ENCODE peak calls at places on chromosomes 5 and 9, in four cellular contexts. K is HepG2, R is K562, I is WTC11. N is an unnamed sample.

GRCh38 chr9:114286146-114286679 is 36.7 kb upstream of the ORM1 start:
- DNase-seq in K (no peak), R (no peak), I (peak), N (peak)

GRCh38 chr5:94039101-94039500 is 297.7 kb upstream of the POU5F2 start:
- DNase-seq in K (no peak), R (no peak), I (no peak), N (no peak)

GRCh38 chr9:135718616-135719015 is 16.6 kb downstream of the KCNT1 start:
- DNase-seq in K (peak), R (no peak), I (no peak), N (no peak)

GRCh38 chr5:17381926-17382325 is 116.1 kb upstream of the TAF11L2 start:
- DNase-seq in K (no peak), R (no peak), I (no peak), N (no peak)

GRCh38 chr9:131276891-131277672 is 772 bp upstream of the FAM78A start:
- DNase-seq in K (no peak), R (peak), I (no peak), N (peak)

GRCh38 chr9:129181246-129181645 is 3.2 kb upstream of the IER5L start:
- DNase-seq in K (no peak), R (no peak), I (no peak), N (no peak)

GRCh38 chr5:62790348-62790747 is 211.7 kb downstream of the LRRC70 start:
- DNase-seq in K (peak), R (no peak), I (no peak), N (no peak)

GRCh38 chr5:92145852-92146251 is 762.7 kb upstream of the ARRDC3 start:
- DNase-seq in K (no peak), R (no peak), I (no peak), N (no peak)

GRCh38 chr5:136655429-136655828 is 290.1 kb upstream of the TRPC7 start:
- DNase-seq in K (no peak), R (no peak), I (no peak), N (no peak)

GRCh38 chr9:114894801-114895433 is 35.5 kb downstream of the TNFSF8 start:
- DNase-seq in K (peak), R (no peak), I (no peak), N (no peak)

GRCh38 chr9:99430301-99430700 is 208.2 kb downstream of the SEC61B start:
- DNase-seq in K (no peak), R (no peak), I (no peak), N (no peak)

GRCh38 chr5:91255396-91256141 is 127.5 kb downstream of the ARRDC3 start:
- DNase-seq in K (no peak), R (no peak), I (no peak), N (no peak)

GRCh38 chr5:56357426-56357825 is 124.3 kb upstream of the ANKRD55 start:
- DNase-seq in K (no peak), R (no peak), I (no peak), N (no peak)

GRCh38 chr9:12628546-12628945 is 64.6 kb upstream of the TYRP1 start:
- DNase-seq in K (no peak), R (no peak), I (no peak), N (no peak)

GRCh38 chr9:95316794-95317118 is 753 bp downstream of the FANCC start:
- DNase-seq in K (peak), R (peak), I (peak), N (peak)

GRCh38 chr9:116733010-116733641 is 46.0 kb downstream of the TRIM32 start:
- DNase-seq in K (no peak), R (no peak), I (no peak), N (no peak)

GRCh38 chr5:128356011-128356410 is 182.0 kb downstream of the FBN2 start:
- DNase-seq in K (no peak), R (no peak), I (no peak), N (no peak)

GRCh38 chr5:98933446-98934072 is 4.8 kb upstream of the CHD1 start:
- DNase-seq in K (no peak), R (no peak), I (no peak), N (no peak)

GRCh38 chr9:33443504-33444154 is 3.8 kb downstream of the AQP3 start:
- DNase-seq in K (no peak), R (no peak), I (no peak), N (no peak)

GRCh38 chr9:18010492-18010891 is 431.6 kb downstream of the SH3GL2 start:
- DNase-seq in K (no peak), R (no peak), I (no peak), N (no peak)

GRCh38 chr9:18018241-18018640 is 439.4 kb downstream of the SH3GL2 start:
- DNase-seq in K (no peak), R (no peak), I (no peak), N (no peak)

GRCh38 chr9:18017136-18017535 is 438.3 kb downstream of the SH3GL2 start:
- DNase-seq in K (no peak), R (no peak), I (no peak), N (peak)

GRCh38 chr9:18012170-18012569 is 433.3 kb downstream of the SH3GL2 start:
- DNase-seq in K (no peak), R (no peak), I (no peak), N (no peak)

DNA sequence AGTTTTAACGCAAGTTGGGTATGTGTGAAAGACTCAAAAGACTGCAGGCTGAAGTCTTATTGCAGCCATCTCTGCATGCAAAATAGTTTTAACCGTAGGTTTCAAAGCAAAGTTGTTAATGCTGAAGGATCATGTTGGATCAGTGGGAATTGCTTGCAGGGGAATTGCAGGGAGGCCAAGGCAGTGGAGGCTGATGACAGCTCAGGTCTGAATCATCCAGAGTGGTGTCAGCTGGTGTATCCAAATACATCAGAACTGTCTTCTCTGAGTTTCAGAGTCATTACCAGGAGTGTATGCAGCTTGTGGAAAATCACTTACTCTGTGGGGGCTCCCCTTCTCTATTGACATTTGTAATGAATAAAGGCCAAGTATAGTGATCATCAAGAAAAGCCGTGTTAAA is 435.7 kb downstream of the SH3GL2 start:
- DNase-seq in K (no peak), R (no peak), I (no peak), N (no peak)
- TF ChIP-seq FOXJ3 in K (no peak), R (no peak), I (no peak), N (no peak)

DNA sequence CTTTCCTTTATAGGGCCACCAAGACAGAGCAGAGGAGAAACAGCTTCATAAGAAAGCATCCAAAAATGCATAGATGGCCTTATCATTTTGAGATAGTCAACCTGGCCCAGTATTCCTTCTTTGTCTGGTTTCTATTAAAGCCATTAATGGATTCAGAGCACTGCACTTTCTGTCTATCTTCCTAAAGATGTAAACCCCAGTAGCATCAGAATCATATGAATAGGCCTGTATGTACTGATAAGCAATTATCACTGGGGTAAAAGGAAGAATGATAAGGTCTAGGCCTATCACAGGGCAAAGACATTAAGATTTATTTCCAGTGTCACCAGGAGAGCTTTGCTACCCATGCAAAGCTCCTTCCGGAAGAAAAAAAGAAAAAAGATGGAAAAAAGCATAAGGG is 432.5 kb upstream of the C9orf72 start:
- DNase-seq in K (no peak), R (no peak), I (no peak), N (peak)
- TF ChIP-seq FOXJ3 in K (no peak), R (no peak), I (no peak), N (peak)

DNA sequence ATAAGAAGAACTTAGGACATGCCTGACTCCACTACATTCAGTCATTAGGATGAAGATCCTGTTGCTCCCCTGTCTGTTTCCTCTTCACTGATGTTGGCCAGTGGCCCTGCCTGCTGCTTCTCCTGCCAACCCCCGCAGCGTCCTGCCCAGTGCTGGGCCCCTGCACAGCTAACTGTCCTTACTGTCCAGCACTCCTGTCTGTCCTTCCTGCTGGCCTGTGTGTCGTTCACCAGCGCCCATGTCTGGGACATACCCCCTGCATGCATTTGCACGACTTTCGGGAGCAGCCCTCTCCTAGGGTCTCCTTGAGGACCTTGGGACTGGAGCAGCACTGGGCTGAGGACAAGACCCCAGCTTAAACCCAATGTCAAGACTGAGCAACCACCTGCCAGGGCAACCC is 547.6 kb downstream of the BNC2 start:
- DNase-seq in K (no peak), R (no peak), I (no peak), N (no peak)
- TF ChIP-seq FOXJ3 in K (no peak), R (no peak), I (no peak), N (no peak)

DNA sequence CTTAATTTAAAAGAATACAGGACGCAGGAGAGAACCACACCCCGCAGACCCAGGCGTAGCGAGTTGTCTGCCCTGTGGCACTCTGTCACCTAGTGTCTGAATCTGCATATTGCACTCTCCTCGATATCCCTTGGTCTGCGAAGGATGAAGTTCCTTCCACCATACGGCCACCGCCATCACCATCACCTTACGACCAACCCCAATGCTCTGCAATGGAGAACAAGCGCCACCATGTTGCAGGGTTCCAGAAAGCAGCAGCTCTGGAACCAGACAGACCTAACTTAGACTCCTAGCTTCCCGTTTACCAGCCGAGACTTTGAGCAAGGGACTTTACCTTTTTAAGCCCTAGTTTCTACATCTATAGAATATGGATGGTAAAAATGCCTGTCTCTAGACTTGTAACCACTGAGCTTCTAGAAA is 77.4 kb upstream of the DMRT1 start:
- DNase-seq in K (peak), R (peak), I (peak), N (peak)
- TF ChIP-seq FOXJ3 in K (no peak), R (no peak), I (no peak), N (no peak)

DNA sequence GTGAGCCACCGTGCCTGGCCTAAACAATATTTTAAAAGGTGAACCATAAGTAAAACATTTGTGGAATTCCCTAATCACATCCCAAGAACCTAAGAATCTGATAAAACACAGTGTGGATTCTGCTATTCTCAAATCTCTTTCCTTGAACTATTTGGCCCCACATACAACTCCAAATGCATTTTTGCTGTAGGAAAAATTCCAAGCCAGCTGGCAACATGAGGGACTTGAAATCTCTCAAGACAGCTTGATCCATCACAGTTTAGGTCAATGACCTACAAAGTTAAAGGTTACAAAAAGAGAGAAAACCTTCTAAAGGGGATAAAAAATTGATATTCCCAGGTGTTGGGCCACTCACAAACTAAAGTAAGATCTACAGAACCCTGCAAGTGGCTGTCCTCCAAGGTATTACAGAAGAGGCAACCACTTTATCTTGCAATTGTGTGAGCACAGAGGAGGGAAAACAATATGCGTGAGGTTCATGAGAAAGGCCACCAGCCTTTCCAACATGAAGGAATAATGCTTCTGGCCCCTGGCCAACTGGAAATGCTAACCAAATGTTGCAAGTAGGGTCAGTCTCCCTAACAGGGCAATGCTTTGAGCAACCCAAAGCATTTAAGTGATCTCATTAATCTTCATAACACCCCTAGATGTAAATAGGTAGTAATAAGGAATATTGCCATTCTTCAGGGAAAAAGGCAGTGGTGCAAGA is 221.4 kb downstream of the SEMA5A start:
- DNase-seq in K (no peak), R (no peak), I (no peak), N (no peak)
- TF ChIP-seq FOXJ3 in K (no peak), R (no peak), I (no peak), N (no peak)

DNA sequence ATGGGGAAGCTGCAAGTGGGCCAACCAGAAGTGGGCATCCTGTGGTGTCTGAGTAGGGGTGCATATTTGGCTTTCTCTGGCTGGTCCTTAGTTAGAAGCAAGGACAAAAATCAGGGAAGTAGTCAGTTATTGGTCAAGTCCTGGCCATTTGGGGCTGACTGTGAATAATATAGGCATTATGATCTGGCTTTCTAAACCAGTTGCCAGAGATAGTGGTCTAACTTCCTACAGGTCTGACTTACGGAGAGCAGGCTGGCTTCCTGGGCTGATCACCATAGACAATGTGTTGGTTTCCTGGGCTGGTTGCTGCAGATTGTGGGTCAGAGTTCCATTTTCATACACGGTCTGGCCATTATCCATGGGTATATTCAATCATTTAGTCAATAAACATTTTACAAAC is 16.5 kb downstream of the ENC1 start:
- DNase-seq in K (no peak), R (no peak), I (no peak), N (no peak)
- TF ChIP-seq FOXJ3 in K (no peak), R (no peak), I (no peak), N (no peak)

GRCh38 chr5:96896285-96896711 is 20.0 kb downstream of the ERAP2 start:
- DNase-seq in K (no peak), R (no peak), I (no peak), N (no peak)

GRCh38 chr5:96896806-96897205 is 20.5 kb downstream of the ERAP2 start:
- DNase-seq in K (no peak), R (no peak), I (no peak), N (no peak)

GRCh38 chr5:96893342-96893741 is 17.0 kb downstream of the ERAP2 start:
- DNase-seq in K (no peak), R (no peak), I (no peak), N (no peak)
- TF ChIP-seq FOXJ3 in K (no peak), R (no peak), I (no peak), N (no peak)

GRCh38 chr5:66198837-66199236 is 54.7 kb downstream of the SREK1 start:
- DNase-seq in K (no peak), R (no peak), I (no peak), N (no peak)

GRCh38 chr5:66193419-66193818 is 49.3 kb downstream of the SREK1 start:
- DNase-seq in K (no peak), R (no peak), I (no peak), N (no peak)

DNA sequence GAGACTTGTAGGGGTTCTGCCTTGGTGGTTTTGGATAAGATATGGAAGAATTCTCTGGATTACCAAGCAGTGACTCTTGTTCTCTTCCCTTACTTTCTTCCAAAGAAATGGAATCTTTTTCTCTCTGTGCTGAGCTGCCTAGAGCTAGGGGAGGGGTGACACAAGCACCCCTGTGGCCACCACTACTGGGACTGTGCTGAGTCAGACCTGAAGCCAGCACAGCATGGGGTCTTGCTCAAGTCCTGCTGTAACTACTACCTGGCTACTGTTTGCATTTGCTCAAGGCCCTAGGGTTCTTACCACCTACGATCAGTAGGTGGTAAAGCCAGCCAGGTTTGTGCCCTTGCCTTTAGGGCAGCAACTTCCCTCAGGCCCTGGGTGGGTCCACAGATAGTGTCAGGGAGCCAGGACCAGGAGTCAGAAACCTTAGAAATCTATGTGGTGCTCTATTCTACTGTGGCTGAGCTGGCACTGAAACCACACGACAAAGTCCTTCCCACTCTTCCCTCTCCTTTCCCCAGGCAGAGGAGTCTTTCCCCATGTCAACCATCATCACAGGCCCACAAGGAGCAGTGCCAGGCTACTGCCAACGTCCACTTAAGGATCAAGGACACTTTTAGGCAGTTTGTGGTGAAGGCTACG is 53.8 kb downstream of the SREK1 start:
- DNase-seq in K (peak), R (no peak), I (no peak), N (no peak)
- TF ChIP-seq FOXJ3 in K (no peak), R (no peak), I (no peak), N (no peak)

GRCh38 chr9:88749420-88749819 is 214.4 kb downstream of the NXNL2 start:
- DNase-seq in K (no peak), R (no peak), I (no peak), N (no peak)
- TF ChIP-seq FOXJ3 in K (no peak), R (no peak), I (no peak), N (no peak)

GRCh38 chr5:72954389-72954788 is 1.5 kb upstream of the FCHO2 start:
- DNase-seq in K (no peak), R (peak), I (no peak), N (no peak)

GRCh38 chr5:72949481-72949880 is 6.4 kb upstream of the FCHO2 start:
- DNase-seq in K (no peak), R (no peak), I (no peak), N (no peak)

GRCh38 chr5:72955768-72956323 is at the start of gene FCHO2:
- DNase-seq in K (peak), R (peak), I (peak), N (peak)

GRCh38 chr5:72955143-72955767 is 586 bp upstream of the FCHO2 start:
- DNase-seq in K (peak), R (peak), I (peak), N (no peak)

GRCh38 chr5:72951850-72952468 is 3.9 kb upstream of the FCHO2 start:
- DNase-seq in K (no peak), R (no peak), I (no peak), N (no peak)
- TF ChIP-seq FOXJ3 in K (no peak), R (no peak), I (no peak), N (no peak)

N was measured in SK-N-SH.